ENCODE peak calls at places on chromosomes 7 and 10, in six cellular contexts. O, U, J, Z, H and R are unnamed samples.
A peak's percentile ranks its signal among the peaks of the same experiment; 100 is the strongest.

GRCh38 chr10:68330852-68331454 is 911 bp upstream of the HNRNPH3 start:
- DNase-seq in O (no peak), U (no peak), J (no peak), Z (peak; percentile 7), H (peak; percentile 52), R (no peak)

GRCh38 chr7:47371733-47372368 is 210.1 kb downstream of the TNS3 start:
- DNase-seq in O (no peak), U (peak; percentile 81), J (peak; percentile 75), Z (no peak), H (peak; percentile 80), R (no peak)

GRCh38 chr7:151012921-151013347 is 11.4 kb downstream of the ATG9B start:
- DNase-seq in O (peak; percentile 68), U (peak; percentile 33), J (no peak), Z (no peak), H (no peak), R (no peak)

GRCh38 chr7:110442386-110442837 is 648.5 kb upstream of the LRRN3 start:
- DNase-seq in O (peak; percentile 22), U (peak; percentile 47), J (peak; percentile 40), Z (no peak), H (no peak), R (peak; percentile 45)

GRCh38 chr10:239109-239508 is 103.9 kb downstream of the ZMYND11 start:
- DNase-seq in O (no peak), U (peak; percentile 34), J (peak; percentile 75), Z (no peak), H (no peak), R (peak; percentile 74)

GRCh38 chr10:116972136-116972535 is 32.9 kb downstream of the SHTN1 start:
- DNase-seq in O (no peak), U (no peak), J (no peak), Z (no peak), H (no peak), R (no peak)

GRCh38 chr10:101189461-101190401 is 39.5 kb downstream of the LBX1 start:
- DNase-seq in O (no peak), U (no peak), J (no peak), Z (no peak), H (no peak), R (no peak)

GRCh38 chr10:119663866-119664698 is 12.9 kb downstream of the BAG3 start:
- DNase-seq in O (no peak), U (no peak), J (no peak), Z (no peak), H (no peak), R (no peak)

GRCh38 chr10:126521354-126521753 is 133.1 kb upstream of the ADAM12 start:
- DNase-seq in O (no peak), U (no peak), J (peak; percentile 14), Z (no peak), H (no peak), R (no peak)

GRCh38 chr10:810351-810846 is 120.9 kb upstream of the DIP2C start:
- DNase-seq in O (peak; percentile 31), U (no peak), J (no peak), Z (no peak), H (no peak), R (no peak)

GRCh38 chr7:19852192-19852591 is 78.8 kb upstream of the TMEM196 start:
- DNase-seq in O (no peak), U (no peak), J (no peak), Z (no peak), H (no peak), R (no peak)

GRCh38 chr7:38178695-38179344 is 775 bp downstream of the STARD3NL start:
- DNase-seq in O (peak; percentile 56), U (no peak), J (no peak), Z (no peak), H (no peak), R (peak; percentile 33)

GRCh38 chr10:95177429-95177828 is 16.6 kb upstream of the ACSM6 start:
- DNase-seq in O (no peak), U (no peak), J (no peak), Z (no peak), H (no peak), R (no peak)

GRCh38 chr10:15836797-15837196 is 23.5 kb downstream of the MINDY3 start:
- DNase-seq in O (no peak), U (no peak), J (no peak), Z (no peak), H (no peak), R (no peak)

GRCh38 chr10:93630609-93631320 is 18.4 kb downstream of the PDE6C start:
- DNase-seq in O (no peak), U (no peak), J (no peak), Z (no peak), H (no peak), R (no peak)

GRCh38 chr10:22620140-22620857 is 94.1 kb downstream of the PIP4K2A start:
- DNase-seq in O (no peak), U (peak; percentile 93), J (peak; percentile 93), Z (no peak), H (peak; percentile 44), R (peak; percentile 90)

GRCh38 chr7:39356531-39356930 is 209.7 kb upstream of the YAE1 start:
- DNase-seq in O (no peak), U (no peak), J (no peak), Z (no peak), H (no peak), R (no peak)